ENCODE peak calls at places on chromosomes 1 and 21, in six cellular contexts. B is SK-N-SH, D is HepG2, V is H1, Q is HCT116, X is K562. L is an unnamed sample.

GRCh38 chr1:92030701-92031107 is 919 bp downstream of the EPHX4 start:
- DNase-seq in B (no peak), D (peak; percentile 10), V (no peak), Q (peak; percentile 55), X (no peak), L (no peak)

GRCh38 chr1:160781914-160782689 is 13.9 kb upstream of the LY9 start:
- DNase-seq in B (no peak), D (no peak), V (no peak), Q (no peak), X (no peak), L (no peak)

GRCh38 chr1:196144588-196144987 is 463.7 kb downstream of the KCNT2 start:
- DNase-seq in B (no peak), D (no peak), V (no peak), Q (no peak), X (no peak), L (no peak)

GRCh38 chr1:216554934-216555333 is 131.7 kb upstream of the USH2A start:
- DNase-seq in B (no peak), D (no peak), V (no peak), Q (no peak), X (no peak), L (no peak)

GRCh38 chr1:52602328-52603300 is at the start of gene GPX7:
- DNase-seq in B (peak; percentile 89), D (no peak), V (peak; percentile 66), Q (no peak), X (no peak), L (no peak)

GRCh38 chr1:23693599-23693998 is 2.0 kb downstream of the RPL11 start:
- DNase-seq in B (no peak), D (no peak), V (no peak), Q (no peak), X (no peak), L (no peak)

GRCh38 chr1:17574502-17574901 is 35.0 kb downstream of the ARHGEF10L start:
- DNase-seq in B (peak; percentile 57), D (no peak), V (no peak), Q (no peak), X (no peak), L (peak; percentile 49)

GRCh38 chr21:45443595-45444181 is 38.7 kb downstream of the COL18A1 start:
- DNase-seq in B (no peak), D (no peak), V (no peak), Q (no peak), X (peak; percentile 30), L (peak; percentile 85)

GRCh38 chr21:26377111-26377694 is 195.9 kb downstream of the CYYR1 start:
- DNase-seq in B (no peak), D (no peak), V (no peak), Q (no peak), X (no peak), L (no peak)

GRCh38 chr1:11473635-11474034 is 5.3 kb upstream of the DISP3 start:
- DNase-seq in B (no peak), D (peak; percentile 27), V (peak; percentile 75), Q (no peak), X (peak; percentile 53), L (peak; percentile 64)

GRCh38 chr1:147840909-147841308 is 61.7 kb upstream of the GJA8 start:
- DNase-seq in B (no peak), D (no peak), V (no peak), Q (peak; percentile 4), X (peak; percentile 61), L (no peak)

GRCh38 chr1:205285391-205286101 is 36.0 kb downstream of the NUAK2 start:
- DNase-seq in B (no peak), D (no peak), V (no peak), Q (no peak), X (no peak), L (no peak)

GRCh38 chr1:107480548-107480947 is 339.7 kb downstream of the NTNG1 start:
- DNase-seq in B (peak; percentile 85), D (no peak), V (no peak), Q (no peak), X (no peak), L (no peak)

GRCh38 chr1:100452641-100453040 is 85.3 kb upstream of the GPR88 start:
- DNase-seq in B (no peak), D (no peak), V (no peak), Q (no peak), X (no peak), L (no peak)
- TF ChIP-seq JUND in B (no peak), D (no peak), V (no peak), Q (no peak), X (no peak), L (no peak)

DNA sequence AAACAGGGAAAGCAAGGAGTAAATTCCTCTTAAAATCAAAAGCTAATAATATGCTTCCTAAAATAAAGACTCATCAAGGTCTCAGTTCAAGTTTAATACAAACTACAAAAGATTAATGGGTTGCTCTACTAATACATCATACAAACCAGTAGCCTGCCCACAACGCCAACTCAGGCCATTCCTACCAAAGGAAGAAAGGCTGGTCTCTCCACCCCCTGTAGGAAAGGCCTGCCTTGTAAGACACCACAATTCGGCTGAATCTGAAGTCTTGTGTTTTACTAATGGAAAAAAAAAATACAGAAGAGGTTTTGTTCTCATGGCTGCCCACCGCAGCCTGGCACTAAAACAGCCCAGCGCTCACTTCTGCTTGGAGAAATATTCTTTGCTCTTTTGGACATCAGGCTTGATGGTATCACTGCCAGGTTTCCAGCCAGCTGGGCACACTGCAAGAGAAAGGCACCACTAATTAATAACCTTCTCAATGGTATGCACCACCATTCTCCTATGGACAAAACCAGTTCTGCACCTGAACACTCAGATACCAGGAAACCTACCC is 10.6 kb downstream of the PRDX1 start:
- DNase-seq in B (no peak), D (no peak), V (no peak), Q (no peak), X (no peak), L (no peak)
- TF ChIP-seq JUND in B (no peak), D (no peak), V (no peak), Q (no peak), X (no peak), L (no peak)

DNA sequence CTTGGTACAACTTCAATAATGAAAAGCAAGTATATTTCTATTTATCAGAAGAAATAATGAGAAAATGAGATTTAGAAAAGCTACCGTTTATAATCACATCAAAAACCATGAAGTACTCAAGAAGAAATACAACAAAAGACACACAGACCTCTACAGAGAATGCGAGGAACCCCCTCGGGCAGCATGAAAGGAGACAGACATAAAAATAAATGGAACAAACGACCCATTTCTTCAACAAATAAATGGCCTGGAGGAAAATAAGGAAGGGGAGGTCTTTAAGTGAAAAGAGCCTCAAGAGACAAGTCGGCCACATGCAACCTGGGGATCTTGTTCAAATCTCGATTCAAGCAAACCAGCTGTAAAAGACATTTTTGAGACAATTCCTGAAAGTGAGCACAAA is 6.0 kb downstream of the CFAP74 start:
- DNase-seq in B (no peak), D (no peak), V (no peak), Q (no peak), X (no peak), L (no peak)
- TF ChIP-seq JUND in B (no peak), D (no peak), V (no peak), Q (no peak), X (no peak), L (no peak)

DNA sequence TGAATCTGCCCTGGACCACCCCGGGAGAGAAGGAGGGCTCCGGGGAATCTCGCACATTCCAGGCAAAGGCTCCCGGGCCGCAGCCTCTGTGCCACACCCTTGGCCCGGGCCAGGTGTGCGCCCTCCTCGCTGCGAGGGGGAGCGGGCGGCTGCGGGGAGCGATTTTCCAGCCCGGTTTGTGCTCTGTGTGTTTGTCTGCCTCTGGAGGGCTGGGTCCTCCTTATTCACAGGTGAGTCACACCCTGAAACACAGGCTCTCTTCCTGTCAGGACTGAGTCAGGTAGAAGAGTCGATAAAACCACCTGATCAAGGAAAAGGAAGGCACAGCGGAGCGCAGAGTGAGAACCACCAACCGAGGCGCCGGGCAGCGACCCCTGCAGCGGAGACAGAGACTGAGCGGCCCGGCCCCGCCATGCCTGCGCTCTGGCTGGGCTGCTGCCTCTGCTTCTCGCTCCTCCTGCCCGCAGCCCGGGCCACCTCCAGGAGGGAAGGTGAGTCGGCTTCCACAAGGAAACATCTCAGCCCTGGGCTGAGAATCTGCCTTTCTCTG is at the start of gene LAMC2:
- DNase-seq in B (no peak), D (no peak), V (peak; percentile 85), Q (peak; percentile 95), X (no peak), L (peak; percentile 78)
- TF ChIP-seq JUND in B (no peak), D (no peak), V (peak; percentile 82), Q (peak; percentile 95), X (no peak), L (no peak)

DNA sequence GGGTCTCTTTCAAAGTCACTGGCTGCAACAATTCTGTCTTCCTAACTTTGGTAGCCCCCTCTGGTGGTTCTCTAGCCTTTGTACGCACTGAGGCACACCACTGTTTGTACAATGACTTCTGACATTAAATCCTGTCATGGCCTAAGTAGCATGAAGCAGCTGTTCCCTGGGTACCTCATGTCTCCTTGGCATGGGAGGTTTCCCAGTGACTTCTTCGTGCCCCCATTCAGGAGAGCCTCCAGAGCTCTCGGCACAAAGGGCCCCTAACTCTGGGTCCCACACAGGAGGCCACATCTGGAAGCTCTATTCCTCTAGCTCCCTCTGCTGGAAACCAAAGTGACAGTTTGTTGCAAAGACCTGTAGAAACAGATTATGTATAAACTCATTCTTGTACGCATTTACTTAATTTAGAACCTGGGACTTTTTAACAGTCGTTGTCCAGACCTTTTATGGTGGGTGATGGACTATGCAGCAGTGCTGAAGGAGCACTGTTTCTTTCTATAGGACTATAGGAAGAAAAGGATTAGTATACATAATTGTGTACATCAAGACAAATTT is 13.4 kb downstream of the SWT1 start:
- DNase-seq in B (peak; percentile 69), D (peak; percentile 64), V (peak; percentile 65), Q (peak; percentile 56), X (peak; percentile 86), L (peak; percentile 78)
- TF ChIP-seq JUND in B (no peak), D (no peak), V (no peak), Q (no peak), X (no peak), L (no peak)

GRCh38 chr1:5990913-5991783 is 1.1 kb downstream of the NPHP4 start:
- DNase-seq in B (peak; percentile 90), D (no peak), V (no peak), Q (no peak), X (peak; percentile 58), L (peak; percentile 13)
- TF ChIP-seq JUND in B (no peak), D (no peak), V (no peak), Q (no peak), X (no peak), L (no peak)

L was measured in T47D.